ENCODE peak calls at places on chromosomes 2 and 18, in four cellular contexts. One of them, this sample, is unnamed.

GRCh38 chr2:195482050-195482449 is 175.0 kb upstream of the SLC39A10 start:
- DNase-seq in choroid plexus epithelial cell: no peak
- DNase-seq in ascending aorta: no peak
- DNase-seq in adrenal gland: no peak
- DNase-seq in this sample: no peak

GRCh38 chr2:104286806-104287205 is 567.1 kb upstream of the POU3F3 start:
- DNase-seq in choroid plexus epithelial cell: no peak
- DNase-seq in ascending aorta: no peak
- DNase-seq in adrenal gland: no peak
- DNase-seq in this sample: no peak

GRCh38 chr2:182718459-182718858 is 2.4 kb downstream of the DNAJC10 start:
- DNase-seq in choroid plexus epithelial cell: no peak
- DNase-seq in ascending aorta: no peak
- DNase-seq in adrenal gland: no peak
- DNase-seq in this sample: no peak

GRCh38 chr2:226427538-226428307 is 371.9 kb downstream of the IRS1 start:
- DNase-seq in choroid plexus epithelial cell: peak; percentile 95
- DNase-seq in ascending aorta: no peak
- DNase-seq in adrenal gland: no peak
- DNase-seq in this sample: peak; percentile 95

GRCh38 chr2:109601693-109602250 is 12.0 kb downstream of the SEPTIN10 start:
- DNase-seq in choroid plexus epithelial cell: no peak
- DNase-seq in ascending aorta: no peak
- DNase-seq in adrenal gland: no peak
- DNase-seq in this sample: no peak

GRCh38 chr18:13612111-13612997 is 114.0 kb downstream of the FAM210A start:
- DNase-seq in choroid plexus epithelial cell: no peak
- DNase-seq in ascending aorta: no peak
- DNase-seq in adrenal gland: no peak
- DNase-seq in this sample: no peak

GRCh38 chr18:33288082-33288716 is 152.3 kb downstream of the CCDC178 start:
- DNase-seq in choroid plexus epithelial cell: no peak
- DNase-seq in ascending aorta: no peak
- DNase-seq in adrenal gland: no peak
- DNase-seq in this sample: no peak

GRCh38 chr18:40868110-40868858 is 1086.8 kb upstream of the PIK3C3 start:
- DNase-seq in choroid plexus epithelial cell: peak; percentile 88
- DNase-seq in ascending aorta: no peak
- DNase-seq in adrenal gland: no peak
- DNase-seq in this sample: peak; percentile 99

GRCh38 chr2:99572380-99572779 is 82.6 kb upstream of the REV1 start:
- DNase-seq in choroid plexus epithelial cell: peak; percentile 28
- DNase-seq in ascending aorta: no peak
- DNase-seq in adrenal gland: no peak
- DNase-seq in this sample: peak; percentile 6

GRCh38 chr18:2847341-2848144 is 737 bp downstream of the EMILIN2 start:
- DNase-seq in choroid plexus epithelial cell: peak; percentile 64
- DNase-seq in ascending aorta: peak; percentile 73
- DNase-seq in adrenal gland: no peak
- DNase-seq in this sample: no peak
- H3K4me3 ChIP-seq in choroid plexus epithelial cell: peak overlapping the region; percentile 66
- H3K4me3 ChIP-seq in ascending aorta: peak overlapping the region; percentile 77
- H3K4me3 ChIP-seq in adrenal gland: peak overlapping the region; percentile 54
- H3K4me3 ChIP-seq in this sample: no peak overlapping the region

GRCh38 chr18:22332590-22332989 is 85.1 kb downstream of the CTAGE1 start:
- DNase-seq in choroid plexus epithelial cell: peak; percentile 28
- DNase-seq in ascending aorta: no peak
- DNase-seq in adrenal gland: no peak
- DNase-seq in this sample: no peak
- TF ChIP-seq CTCF in choroid plexus epithelial cell: peak; percentile 39
- TF ChIP-seq CTCF in ascending aorta: no peak
- TF ChIP-seq CTCF in adrenal gland: no peak
- TF ChIP-seq CTCF in this sample: no peak

DNA sequence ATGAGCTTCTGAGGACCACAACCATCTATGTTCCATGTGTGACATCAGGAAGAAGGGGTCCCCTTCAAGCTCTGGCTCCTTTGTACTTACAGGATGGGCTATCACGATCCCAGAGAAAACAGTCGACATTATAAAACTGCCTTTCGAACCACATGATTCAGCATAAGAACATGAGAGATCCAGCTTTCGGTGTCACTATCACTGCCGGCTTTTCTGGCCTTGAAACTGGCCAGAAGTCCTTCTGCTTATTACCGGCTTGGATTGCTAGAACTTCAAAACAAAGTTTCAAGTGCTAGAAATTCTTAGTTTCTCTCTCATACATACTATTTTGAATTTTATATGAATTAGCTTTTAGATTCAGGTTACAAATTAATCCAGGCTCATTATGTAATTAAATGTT is 138.9 kb downstream of the PID1 start:
- DNase-seq in choroid plexus epithelial cell: no peak
- DNase-seq in ascending aorta: no peak
- DNase-seq in adrenal gland: peak; percentile 65
- DNase-seq in this sample: no peak
- H3K4me3 ChIP-seq in choroid plexus epithelial cell: no peak overlapping the region
- H3K4me3 ChIP-seq in ascending aorta: no peak overlapping the region
- H3K4me3 ChIP-seq in adrenal gland: no peak overlapping the region
- H3K4me3 ChIP-seq in this sample: no peak overlapping the region

GRCh38 chr2:220076734-220077133 is 449.3 kb downstream of the SLC4A3 start:
- DNase-seq in choroid plexus epithelial cell: peak; percentile 86
- DNase-seq in ascending aorta: peak; percentile 78
- DNase-seq in adrenal gland: no peak
- DNase-seq in this sample: peak; percentile 45
- TF ChIP-seq CTCF in choroid plexus epithelial cell: peak; percentile 86
- TF ChIP-seq CTCF in ascending aorta: peak; percentile 21
- TF ChIP-seq CTCF in adrenal gland: no peak
- TF ChIP-seq CTCF in this sample: peak; percentile 64

DNA sequence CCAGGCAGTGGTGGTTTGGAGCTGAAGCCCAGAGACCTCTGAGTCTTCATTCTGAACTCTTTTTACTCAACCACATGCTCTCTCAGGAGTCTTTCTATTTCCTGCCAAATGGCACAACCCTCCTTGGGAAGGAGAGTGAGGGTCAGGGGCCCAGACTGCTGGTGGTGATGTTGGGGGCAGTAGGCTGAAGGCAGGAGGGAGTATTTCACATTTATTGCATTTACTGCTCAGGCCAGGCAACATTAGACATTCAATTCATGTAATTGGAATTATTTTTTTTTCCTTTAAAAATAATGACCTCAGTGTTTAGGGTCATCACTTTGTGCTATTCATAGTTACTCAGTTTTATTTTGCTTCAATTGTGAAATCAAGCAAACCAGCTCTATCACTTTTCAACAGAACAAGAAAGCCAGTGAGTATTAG is 311.3 kb upstream of the NT5C1B start:
- DNase-seq in choroid plexus epithelial cell: peak; percentile 38
- DNase-seq in ascending aorta: no peak
- DNase-seq in adrenal gland: no peak
- DNase-seq in this sample: peak; percentile 16
- H3K4me3 ChIP-seq in choroid plexus epithelial cell: no peak overlapping the region
- H3K4me3 ChIP-seq in ascending aorta: no peak overlapping the region
- H3K4me3 ChIP-seq in adrenal gland: no peak overlapping the region
- H3K4me3 ChIP-seq in this sample: no peak overlapping the region

GRCh38 chr18:69636529-69637301 is 236.0 kb downstream of the DOK6 start:
- DNase-seq in choroid plexus epithelial cell: peak; percentile 9
- DNase-seq in ascending aorta: no peak
- DNase-seq in adrenal gland: no peak
- DNase-seq in this sample: no peak
- TF ChIP-seq CTCF in choroid plexus epithelial cell: peak; percentile 55
- TF ChIP-seq CTCF in ascending aorta: no peak
- TF ChIP-seq CTCF in adrenal gland: no peak
- TF ChIP-seq CTCF in this sample: no peak

This sample was measured in epithelial cell of esophagus.